ENCODE peak calls at places on chromosomes 11 and 22, in seven cellular contexts. E is ovary, X is Panc1, W is dorsolateral prefrontal cortex, M is HepG2, H is stomach, Q is foreskin fibroblast. D is an unnamed sample.

GRCh38 chr22:19235874-19236273 is 55.6 kb downstream of the CLTCL1 start:
- DNase-seq in H (no peak), X (no peak), E (no peak), Q (no peak), M (no peak), W (no peak), D (no peak)

GRCh38 chr11:12888525-12889158 is 120.5 kb upstream of the RASSF10 start:
- DNase-seq in H (peak; percentile 91), M (peak; percentile 71), Q (peak; percentile 96), X (peak; percentile 45), W (peak; percentile 65), E (peak; percentile 95), D (peak; percentile 95)

GRCh38 chr11:39975091-39975490 is 1484.4 kb downstream of the LRRC4C start:
- DNase-seq in Q (no peak), X (no peak), M (no peak), W (no peak), H (no peak), E (no peak), D (no peak)

GRCh38 chr11:60951909-60952741 is at the start of gene SLC15A3:
- DNase-seq in E (peak; percentile 62), X (no peak), Q (peak; percentile 46), W (no peak), H (peak; percentile 60), M (no peak), D (no peak)

GRCh38 chr22:44497904-44498242 is at the start of gene RTL6:
- DNase-seq in X (no peak), W (no peak), Q (no peak), M (no peak), H (no peak), E (no peak), D (no peak)

GRCh38 chr22:23696326-23696851 is 5.6 kb downstream of the RGL4 start:
- DNase-seq in E (no peak), W (no peak), X (no peak), Q (no peak), M (no peak), H (peak; percentile 51), D (no peak)

GRCh38 chr11:128453444-128454336 is 133.7 kb downstream of the ETS1 start:
- DNase-seq in M (no peak), H (peak; percentile 59), Q (peak; percentile 94), W (peak; percentile 52), E (peak; percentile 79), X (peak; percentile 46), D (peak; percentile 97)

GRCh38 chr11:2095198-2095520 is 44.0 kb downstream of the IGF2 start:
- DNase-seq in W (no peak), H (no peak), E (peak; percentile 10), M (no peak), X (no peak), Q (no peak), D (no peak)

GRCh38 chr22:17302616-17303015 is 66.6 kb upstream of the CECR2 start:
- DNase-seq in H (peak; percentile 1), E (no peak), W (no peak), M (no peak), Q (no peak), X (no peak), D (no peak)

GRCh38 chr22:33188316-33188715 is 130.1 kb upstream of the SYN3 start:
- DNase-seq in H (no peak), M (no peak), Q (no peak), X (no peak), E (no peak), W (no peak), D (no peak)

GRCh38 chr22:19620742-19621371 is 93.4 kb upstream of the SEPTIN5 start:
- DNase-seq in M (no peak), H (no peak), E (no peak), X (no peak), Q (no peak), W (no peak), D (no peak)

GRCh38 chr11:104361975-104362374 is 198.0 kb upstream of the PDGFD start:
- DNase-seq in E (no peak), Q (no peak), M (no peak), X (no peak), W (no peak), H (no peak), D (no peak)

GRCh38 chr11:70247042-70247709 is 23.3 kb upstream of the PPFIA1 start:
- DNase-seq in H (no peak), E (no peak), M (no peak), W (no peak), Q (no peak), X (no peak), D (no peak)

GRCh38 chr11:8732276-8732675 is 49.7 kb downstream of the RPL27A start:
- DNase-seq in W (no peak), H (no peak), Q (peak; percentile 51), M (no peak), E (no peak), X (no peak), D (no peak)

GRCh38 chr22:44193537-44193896 is 12.8 kb downstream of the PARVG start:
- DNase-seq in H (no peak), M (no peak), Q (no peak), E (no peak), W (no peak), X (no peak), D (no peak)

GRCh38 chr22:29128891-29129643 is 56.2 kb downstream of the KREMEN1 start:
- DNase-seq in W (no peak), M (no peak), Q (peak; percentile 73), E (no peak), H (no peak), X (no peak), D (no peak)

GRCh38 chr11:65516135-65516968 is 8.5 kb upstream of the SCYL1 start:
- DNase-seq in X (no peak), M (no peak), W (no peak), E (no peak), Q (no peak), H (no peak), D (no peak)

GRCh38 chr22:48673806-48674500 is 1153.7 kb downstream of the BRD1 start:
- DNase-seq in E (no peak), X (no peak), H (no peak), W (no peak), M (no peak), Q (no peak), D (no peak)

GRCh38 chr11:61973603-61974162 is 6.2 kb upstream of the FTH1 start:
- DNase-seq in W (no peak), E (peak; percentile 49), H (no peak), Q (no peak), M (peak; percentile 53), X (no peak), D (no peak)

GRCh38 chr11:16028406-16028805 is 327.9 kb downstream of the SOX6 start:
- DNase-seq in Q (peak; percentile 33), M (no peak), H (no peak), E (no peak), W (no peak), X (no peak), D (peak; percentile 1)

GRCh38 chr11:86990520-86990919 is 35.3 kb upstream of the FZD4 start:
- DNase-seq in Q (peak; percentile 55), W (no peak), E (no peak), H (no peak), M (peak; percentile 54), X (no peak), D (peak; percentile 84)

GRCh38 chr11:8604078-8604723 is 10.2 kb upstream of the STK33 start:
- DNase-seq in Q (peak; percentile 100), E (peak; percentile 45), H (peak; percentile 58), M (peak; percentile 46), W (no peak), X (peak; percentile 99), D (peak; percentile 100)

GRCh38 chr11:107076832-107077231 is 58.6 kb upstream of the GUCY1A2 start:
- DNase-seq in Q (no peak), W (no peak), M (no peak), X (no peak), E (no peak), H (no peak), D (no peak)

DNA sequence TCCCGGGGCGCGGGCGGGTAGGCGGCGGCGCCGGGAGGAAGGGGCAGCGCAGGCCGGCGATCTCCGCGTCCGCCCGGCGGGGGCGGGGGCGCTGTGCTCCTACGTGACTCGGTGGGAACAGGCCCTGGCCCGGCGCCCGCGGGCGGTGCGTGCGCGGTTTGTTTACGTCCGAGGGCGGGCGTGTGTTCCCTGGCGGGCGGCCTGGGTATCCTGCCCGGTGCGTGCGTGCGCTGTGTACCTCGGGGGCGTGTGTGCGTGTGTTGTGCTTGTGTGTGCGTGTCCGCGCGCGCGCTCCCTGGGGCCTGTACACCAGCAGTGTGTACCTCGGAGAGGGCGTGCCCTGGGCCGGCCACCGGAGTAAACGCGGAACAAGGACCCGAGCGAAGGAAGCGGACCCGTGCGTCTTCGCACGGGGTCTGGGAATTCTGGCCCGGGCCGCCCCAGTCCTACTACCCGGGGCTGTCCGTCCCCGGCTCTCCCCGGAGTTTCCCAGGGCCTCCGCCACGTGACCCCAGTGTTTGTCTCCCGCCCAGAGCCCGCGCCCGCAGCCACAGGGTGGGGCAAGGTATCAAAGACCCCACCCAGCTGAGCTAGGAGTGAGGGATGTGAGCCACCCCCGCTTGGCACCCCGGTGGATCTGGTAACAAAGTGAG is 769 bp downstream of the MAFF start:
- DNase-seq in X (no peak), M (peak; percentile 50), E (peak; percentile 96), W (peak; percentile 81), Q (peak; percentile 97), H (peak; percentile 94), D (peak; percentile 79)
- TF ChIP-seq CTCF in X (no peak), M (peak; percentile 39), E (peak; percentile 32), W (peak; percentile 26), Q (no peak), H (no peak), D (no peak)

GRCh38 chr22:46054878-46055158 is 77.9 kb upstream of the WNT7B start:
- DNase-seq in E (no peak), M (no peak), W (no peak), X (no peak), Q (no peak), H (no peak), D (no peak)
- H3K4me3 ChIP-seq in E (peak overlapping the region; percentile 87), M (no peak overlapping the region), W (peak overlapping the region; percentile 71), X (peak overlapping the region; percentile 42), Q (peak overlapping the region; percentile 58), H (peak overlapping the region; percentile 56), D (peak overlapping the region; percentile 44)

DNA sequence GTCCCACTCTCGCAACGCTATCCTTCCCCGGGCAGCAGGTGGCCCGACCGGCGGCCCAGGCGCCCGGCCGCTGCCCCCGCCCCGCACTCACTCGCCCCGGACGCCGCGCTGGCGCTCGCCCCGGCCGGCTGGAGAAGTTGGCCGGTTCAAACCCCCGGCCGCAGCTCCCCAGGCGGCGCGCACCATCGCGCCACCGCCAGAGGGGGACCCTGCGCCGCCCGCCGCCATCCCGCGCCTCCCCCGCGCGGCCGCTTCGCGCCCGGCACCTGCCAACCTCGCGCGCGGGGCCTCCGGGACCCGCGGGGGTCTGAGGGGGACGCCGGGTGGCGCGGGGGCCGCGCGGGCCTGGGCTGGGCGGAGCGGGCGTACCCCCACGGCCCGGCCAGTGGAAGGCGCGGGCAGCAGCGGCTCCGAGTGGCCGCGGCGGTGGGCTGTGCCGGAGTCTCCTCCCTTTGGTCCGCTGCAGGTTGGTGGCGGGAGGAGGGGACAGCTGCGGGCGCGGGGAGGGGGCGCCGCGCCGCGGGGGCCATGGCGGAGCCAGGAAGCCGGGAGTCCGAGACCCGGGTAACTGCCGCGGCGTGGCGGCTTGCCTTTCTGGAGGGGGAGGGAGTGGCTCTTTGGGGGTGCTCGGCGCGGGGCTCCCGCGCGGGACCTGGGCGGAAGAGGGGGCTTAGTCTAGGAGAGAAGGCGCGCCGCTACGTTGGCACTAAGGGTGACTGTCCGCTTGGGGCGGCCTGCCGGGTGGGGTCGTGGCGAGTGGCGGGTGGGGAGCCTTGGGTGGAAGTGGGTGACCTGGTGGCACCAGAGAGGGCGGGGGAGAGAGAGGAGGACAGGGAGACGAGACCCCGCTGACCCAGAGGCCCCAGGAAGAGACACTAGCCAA is at the start of the genes MPST and TST:
- DNase-seq in E (peak; percentile 81), H (peak; percentile 81), M (peak; percentile 62), Q (peak; percentile 86), X (no peak), W (peak; percentile 84), D (no peak)
- TF ChIP-seq CTCF in E (peak; percentile 93), H (no peak), M (peak; percentile 8), Q (no peak), X (no peak), W (no peak), D (no peak)

GRCh38 chr22:45584121-45584570 is 81.5 kb downstream of the FBLN1 start:
- DNase-seq in X (no peak), E (no peak), W (peak; percentile 17), H (no peak), M (no peak), Q (peak; percentile 76), D (no peak)
- H3K4me3 ChIP-seq in X (no peak overlapping the region), E (no peak overlapping the region), W (no peak overlapping the region), H (no peak overlapping the region), M (no peak overlapping the region), Q (no peak overlapping the region), D (no peak overlapping the region)

D was measured in astrocyte of the cerebellum.